ENCODE peak calls at places on chromosomes 4 and X, in eight cellular contexts. I is COLO829, H is body of pancreas, O is SW480, K is nucleus accumbens, R is aorta, U is activated T-cell treated with anti-CD3 and anti-CD28 coated beads for 1 hour, F is NCI-H1417. D is an unnamed sample.
A peak's percentile ranks its signal among the peaks of the same experiment; 100 is the strongest.

GRCh38 chr4:140152760-140153418 is 1.1 kb downstream of the MAML3 start:
- DNase-seq in I (no peak), H (peak; percentile 75), O (peak; percentile 47), K (peak; percentile 49), R (peak; percentile 91), U (peak; percentile 23), F (peak; percentile 80), D (no peak)

GRCh38 chr4:1350169-1350520 is 3.1 kb downstream of the UVSSA start:
- DNase-seq in I (no peak), H (no peak), O (no peak), K (no peak), R (no peak), U (no peak), F (no peak), D (no peak)

GRCh38 chr4:143883529-143883928 is 21.8 kb downstream of the GYPE start:
- DNase-seq in I (no peak), H (no peak), O (no peak), K (no peak), R (no peak), U (no peak), F (peak; percentile 21), D (no peak)

GRCh38 chr4:114361249-114361648 is 237.4 kb upstream of the UGT8 start:
- DNase-seq in I (no peak), H (no peak), O (no peak), K (no peak), R (no peak), U (no peak), F (no peak), D (no peak)

GRCh38 chr4:99076292-99076976 is 12.2 kb downstream of the ADH5 start:
- DNase-seq in I (no peak), H (no peak), O (no peak), K (no peak), R (no peak), U (no peak), F (no peak), D (no peak)

GRCh38 chr4:16124232-16124631 is 40.4 kb upstream of the PROM1 start:
- DNase-seq in I (no peak), H (no peak), O (no peak), K (no peak), R (no peak), U (no peak), F (peak; percentile 29), D (no peak)

GRCh38 chr4:99436976-99437655 is 2.0 kb upstream of the ADH7 start:
- DNase-seq in I (no peak), H (no peak), O (no peak), K (no peak), R (no peak), U (no peak), F (no peak), D (no peak)

GRCh38 chr4:140240237-140240636 is 86.3 kb upstream of the MAML3 start:
- DNase-seq in I (no peak), H (no peak), O (no peak), K (no peak), R (no peak), U (no peak), F (peak; percentile 84), D (no peak)

GRCh38 chr4:69044247-69044646 is 52.0 kb upstream of the UGT2B7 start:
- DNase-seq in I (no peak), H (no peak), O (no peak), K (no peak), R (no peak), U (no peak), F (no peak), D (no peak)

GRCh38 chrX:119729408-119730201 is 28.8 kb upstream of the SOWAHD start:
- DNase-seq in I (peak; percentile 41), H (peak; percentile 61), O (peak; percentile 62), K (peak; percentile 5), R (no peak), U (peak; percentile 49), F (peak; percentile 70), D (peak; percentile 54)

GRCh38 chr4:12716896-12717295 is 767.2 kb downstream of the RAB28 start:
- DNase-seq in I (no peak), H (no peak), O (no peak), K (no peak), R (no peak), U (no peak), F (no peak), D (no peak)

GRCh38 chrX:45372151-45372550 is 171.5 kb upstream of the DIPK2B start:
- DNase-seq in I (no peak), H (no peak), O (no peak), K (no peak), R (no peak), U (no peak), F (no peak), D (no peak)

GRCh38 chr4:30600246-30600645 is 119.9 kb upstream of the PCDH7 start:
- DNase-seq in I (peak; percentile 63), H (no peak), O (no peak), K (no peak), R (no peak), U (no peak), F (no peak), D (no peak)

GRCh38 chr4:104574371-104574770 is 79.7 kb upstream of the CXXC4 start:
- DNase-seq in I (no peak), H (no peak), O (no peak), K (no peak), R (no peak), U (no peak), F (no peak), D (no peak)

GRCh38 chr4:3411676-3412075 is 30.1 kb upstream of the HGFAC start:
- DNase-seq in I (no peak), H (no peak), O (no peak), K (no peak), R (peak; percentile 72), U (no peak), F (no peak), D (no peak)

GRCh38 chrX:54043696-54044125 is 562 bp downstream of the PHF8 start:
- DNase-seq in I (no peak), H (peak; percentile 28), O (peak; percentile 29), K (peak; percentile 24), R (no peak), U (peak; percentile 20), F (peak; percentile 84), D (no peak)

GRCh38 chrX:50452782-50453181 is 17.8 kb downstream of the DGKK start:
- DNase-seq in I (no peak), H (no peak), O (no peak), K (no peak), R (no peak), U (no peak), F (no peak), D (no peak)

D was measured in HCT116.